ENCODE peak calls at places on chromosomes 12 and 14, in six cellular contexts. L, I, G, P, Y and X are unnamed samples.
A peak's percentile ranks its signal among the peaks of the same experiment; 100 is the strongest.

GRCh38 chr12:501722-502447 is 42.1 kb downstream of the B4GALNT3 start:
- DNase-seq in P (no peak), L (no peak), I (no peak), Y (no peak), G (no peak), X (no peak)

GRCh38 chr12:67434653-67435375 is 165.7 kb downstream of the CAND1 start:
- DNase-seq in I (peak; percentile 22), L (peak; percentile 90), G (peak; percentile 99), Y (no peak), P (peak; percentile 18), X (peak; percentile 95)

GRCh38 chr14:95817271-95817670 is 59.4 kb upstream of the TUNAR start:
- DNase-seq in I (no peak), G (no peak), L (no peak), P (no peak), Y (no peak), X (no peak)

GRCh38 chr14:72547999-72548398 is 345.9 kb downstream of the DPF3 start:
- DNase-seq in I (no peak), P (no peak), Y (no peak), L (no peak), G (no peak), X (peak; percentile 20)

GRCh38 chr12:31246470-31246850 is 79.5 kb downstream of the SINHCAF start:
- DNase-seq in L (peak; percentile 35), Y (no peak), G (peak; percentile 64), P (no peak), I (no peak), X (peak; percentile 34)

GRCh38 chr12:20339060-20339459 is 29.3 kb upstream of the PDE3A start:
- DNase-seq in G (peak; percentile 69), L (no peak), P (no peak), I (no peak), Y (no peak), X (no peak)

GRCh38 chr12:116502141-116502725 is 56.9 kb upstream of the MAP1LC3B2 start:
- DNase-seq in G (no peak), L (no peak), Y (no peak), I (no peak), P (no peak), X (no peak)

GRCh38 chr12:96143827-96144226 is 50.3 kb upstream of the ELK3 start:
- DNase-seq in P (no peak), Y (no peak), G (peak; percentile 32), L (no peak), I (no peak), X (no peak)

GRCh38 chr12:92028039-92028709 is 117.5 kb downstream of the BTG1 start:
- DNase-seq in G (peak; percentile 74), L (peak; percentile 87), P (no peak), I (no peak), Y (no peak), X (no peak)

GRCh38 chr14:98890556-98891340 is 381.2 kb downstream of the BCL11B start:
- DNase-seq in G (no peak), P (no peak), I (no peak), Y (no peak), L (no peak), X (no peak)

GRCh38 chr12:70645494-70646317 is 8.5 kb upstream of the PTPRB start:
- DNase-seq in G (peak; percentile 97), Y (no peak), I (no peak), L (peak; percentile 93), P (peak; percentile 60), X (peak; percentile 71)

GRCh38 chr12:13425766-13426165 is 229.2 kb downstream of the EMP1 start:
- DNase-seq in G (peak; percentile 90), I (no peak), P (no peak), Y (no peak), L (peak; percentile 45), X (peak; percentile 40)

GRCh38 chr12:95790912-95791849 is 617 bp upstream of the NTN4 start:
- DNase-seq in I (peak; percentile 24), Y (peak; percentile 80), G (peak; percentile 15), L (no peak), P (peak; percentile 62), X (peak; percentile 22)

DNA sequence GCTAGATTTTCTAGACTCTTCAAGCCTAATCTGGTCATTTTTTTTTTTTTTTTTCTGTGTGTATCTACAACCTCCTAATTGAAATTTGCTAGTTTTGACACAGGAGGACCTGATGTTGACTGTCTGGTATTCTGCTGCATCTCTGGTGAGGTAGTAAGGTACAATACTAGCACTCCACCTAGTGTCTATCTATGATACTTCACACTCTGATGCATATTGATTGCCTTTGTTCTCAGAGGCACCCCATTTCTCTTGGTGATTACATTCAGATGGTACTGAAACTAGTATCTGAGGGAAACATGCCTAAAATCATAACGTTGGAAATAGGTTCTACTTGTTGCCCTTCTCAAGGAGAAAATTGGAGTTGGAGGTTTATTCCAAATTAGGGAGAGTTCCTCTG is 930.5 kb upstream of the NOVA1 start:
- DNase-seq in G (peak; percentile 45), P (peak; percentile 13), Y (no peak), I (no peak), L (peak; percentile 71), X (no peak)
- TF ChIP-seq CTCF in G (peak; percentile 18), P (peak; percentile 28), Y (no peak), I (no peak), L (peak; percentile 71), X (peak; percentile 12)

DNA sequence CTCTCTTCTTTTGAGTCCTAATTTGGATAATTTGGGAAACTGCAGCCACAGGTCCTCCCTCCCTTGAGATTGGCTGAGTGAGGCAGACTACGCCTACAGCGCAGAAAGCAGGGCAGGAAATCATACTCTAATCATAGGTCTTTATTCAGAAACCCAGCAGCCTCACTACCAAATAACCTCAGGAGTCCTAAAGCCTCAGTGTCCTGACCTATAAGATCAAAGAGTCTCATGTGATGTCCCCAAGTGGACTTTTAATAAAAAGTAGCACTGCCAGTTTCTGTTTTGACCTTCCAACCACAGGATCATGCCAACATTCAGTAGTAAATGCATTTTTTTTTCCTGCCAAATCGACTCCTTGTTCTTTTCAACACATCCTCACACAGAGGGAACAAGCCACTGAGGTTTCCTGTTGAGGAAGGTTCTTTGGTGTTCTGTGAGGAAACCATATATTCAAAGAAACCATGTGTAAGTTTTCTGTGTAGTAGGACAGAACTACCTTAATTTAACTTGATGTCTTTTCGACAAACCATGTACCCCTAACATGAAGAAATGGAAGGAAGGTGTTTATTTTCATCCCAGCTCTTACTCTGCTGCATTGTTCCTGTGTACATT is 72.2 kb downstream of the VCPKMT start:
- DNase-seq in L (no peak), P (no peak), G (no peak), I (no peak), Y (no peak), X (no peak)
- H3K4me3 ChIP-seq in L (no peak overlapping the region), P (no peak overlapping the region), G (no peak overlapping the region), I (no peak overlapping the region), Y (no peak overlapping the region), X (no peak overlapping the region)

GRCh38 chr14:69863083-69863482 is 16.1 kb upstream of the SMOC1 start:
- DNase-seq in Y (no peak), G (no peak), I (no peak), P (no peak), L (peak; percentile 2), X (no peak)
- TF ChIP-seq CTCF in Y (no peak), G (no peak), I (no peak), P (no peak), L (no peak), X (no peak)

GRCh38 chr12:18932715-18933114 is 194.8 kb downstream of the CAPZA3 start:
- DNase-seq in P (no peak), I (no peak), L (no peak), Y (no peak), G (peak; percentile 35), X (peak; percentile 48)
- H3K4me3 ChIP-seq in P (no peak overlapping the region), I (no peak overlapping the region), L (no peak overlapping the region), Y (no peak overlapping the region), G (no peak overlapping the region), X (no peak overlapping the region)

GRCh38 chr12:102480401-102480800 is at the start of gene IGF1:
- DNase-seq in Y (no peak), G (peak; percentile 65), L (peak; percentile 78), I (no peak), P (no peak), X (peak; percentile 82)
- TF ChIP-seq CTCF in Y (no peak), G (peak; percentile 32), L (peak; percentile 32), I (peak; percentile 8), P (no peak), X (peak; percentile 38)

DNA sequence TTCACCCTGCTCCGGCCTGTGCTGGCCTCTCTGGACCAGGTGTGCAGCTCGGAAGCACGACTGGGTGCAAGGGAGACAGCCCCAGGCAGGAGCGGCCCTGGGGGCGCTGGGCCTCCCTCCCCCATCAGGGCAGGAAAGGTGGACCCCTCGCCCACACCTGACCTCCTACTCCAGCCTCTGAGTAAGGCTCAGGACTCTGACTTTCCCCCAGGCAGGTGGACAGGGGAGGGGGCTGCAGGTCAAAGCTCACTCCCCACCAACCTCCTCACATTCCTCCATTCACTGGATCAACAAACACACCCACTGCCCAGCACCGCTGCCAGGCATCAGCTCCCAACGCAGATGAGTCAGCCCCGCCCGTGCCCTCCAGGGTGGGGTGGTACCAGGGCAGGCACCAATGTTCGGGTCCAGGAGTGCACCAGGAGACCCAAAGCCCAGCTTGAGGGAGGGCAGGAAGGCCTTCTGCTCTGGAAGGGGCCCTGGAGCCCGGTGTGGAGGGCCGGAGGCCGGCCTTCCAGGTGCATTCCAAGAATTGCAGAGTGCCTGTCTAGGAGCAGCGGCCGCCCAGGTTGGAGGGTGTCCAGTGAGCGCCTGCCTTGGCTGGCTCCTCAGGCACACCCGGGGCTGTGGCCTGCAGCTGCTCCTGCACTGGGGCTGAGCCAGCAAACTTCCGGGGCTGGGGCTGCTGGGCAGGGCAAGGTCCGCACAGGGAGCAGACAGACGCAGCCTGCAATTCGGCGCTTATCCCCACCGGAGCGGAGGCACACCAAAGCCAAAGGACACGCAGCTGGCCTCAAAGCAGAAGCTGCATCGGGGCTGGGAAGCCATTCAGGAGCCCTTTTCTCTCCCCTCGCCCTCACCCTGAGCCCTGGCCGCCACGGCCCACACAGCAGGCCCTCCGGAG is 1.6 kb upstream of the INF2 start:
- DNase-seq in Y (peak; percentile 92), I (peak; percentile 63), L (peak; percentile 65), G (peak; percentile 73), P (peak; percentile 97), X (peak; percentile 70)
- H3K4me3 ChIP-seq in Y (no peak overlapping the region), I (no peak overlapping the region), L (no peak overlapping the region), G (no peak overlapping the region), P (peak overlapping the region; percentile 99), X (peak overlapping the region; percentile 5)

DNA sequence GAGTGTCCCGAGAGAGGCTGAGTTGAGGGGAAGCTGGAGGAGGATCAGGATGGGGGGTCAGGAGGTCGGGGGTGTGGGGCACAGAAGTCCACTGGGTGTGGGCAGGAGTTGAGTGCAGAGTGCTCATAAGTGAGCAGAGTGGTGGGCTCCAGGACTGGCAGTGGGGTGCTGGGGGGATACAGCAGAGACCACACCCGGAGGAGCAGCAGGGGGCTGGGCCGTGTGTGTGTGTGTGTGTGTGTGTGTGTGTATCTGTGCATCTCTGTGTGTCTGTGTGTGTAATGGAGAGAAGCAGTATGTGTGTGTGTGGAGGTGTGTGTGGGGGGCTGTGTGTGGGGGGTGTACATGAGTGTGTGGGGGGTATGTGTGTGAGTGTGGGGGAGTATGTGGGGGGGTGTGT is 4.9 kb upstream of the NUDT14 start:
- DNase-seq in P (no peak), I (no peak), G (no peak), L (no peak), Y (no peak), X (no peak)
- TF ChIP-seq CTCF in P (no peak), I (no peak), G (no peak), L (no peak), Y (no peak), X (no peak)

GRCh38 chr14:103879570-103880333 is 32.4 kb upstream of the PPP1R13B start:
- DNase-seq in L (no peak), P (peak; percentile 97), G (peak; percentile 41), I (peak; percentile 41), Y (peak; percentile 87), X (no peak)
- H3K4me3 ChIP-seq in L (peak overlapping the region; percentile 24), P (peak overlapping the region; percentile 35), G (peak overlapping the region; percentile 25), I (no peak overlapping the region), Y (peak overlapping the region; percentile 11), X (no peak overlapping the region)

GRCh38 chr12:89707992-89708792 is 446 bp downstream of the ATP2B1 start:
- DNase-seq in G (peak; percentile 26), P (peak; percentile 29), I (peak; percentile 37), L (no peak), Y (peak; percentile 79), X (no peak)
- TF ChIP-seq CTCF in G (no peak), P (no peak), I (no peak), L (no peak), Y (no peak), X (no peak)